ENCODE peak calls at places on chromosomes 2 and 18, in four cellular contexts. J is WTC11, P is GM18507, S is NCI-H345. R is an unnamed sample.

GRCh38 chr2:169808211-169808610 is 9.5 kb downstream of the SSB start:
- DNase-seq in P (no peak), J (no peak), S (no peak), R (no peak)

GRCh38 chr2:210541280-210541902 is 15.0 kb upstream of the CPS1 start:
- DNase-seq in J (no peak), P (no peak), S (peak), R (no peak)

GRCh38 chr2:206159346-206160123 is at the start of the genes EEF1B2 and NDUFS1:
- DNase-seq in S (peak), J (peak), P (peak), R (peak)

GRCh38 chr2:224146356-224147160 is 107.5 kb upstream of the SERPINE2 start:
- DNase-seq in P (no peak), J (no peak), S (no peak), R (no peak)

GRCh38 chr18:27803957-27804356 is 373.0 kb downstream of the CDH2 start:
- DNase-seq in J (no peak), S (no peak), P (no peak), R (no peak)

GRCh38 chr2:215436705-215437570 is 1.1 kb upstream of the FN1 start:
- DNase-seq in J (peak), P (no peak), S (no peak), R (no peak)

GRCh38 chr2:18701981-18702380 is 112.6 kb upstream of the NT5C1B start:
- DNase-seq in S (no peak), P (no peak), J (no peak), R (no peak)

GRCh38 chr18:58536534-58537271 is 92.2 kb downstream of the ALPK2 start:
- DNase-seq in J (no peak), P (no peak), S (no peak), R (no peak)

GRCh38 chr2:128261245-128262128 is 57.2 kb downstream of the HS6ST1 start:
- DNase-seq in P (no peak), J (no peak), S (peak), R (no peak)